ENCODE peak calls at places on chromosomes 12 and 14, in five cellular contexts. V is AG09319, R is cardiac fibroblast, C is non-pigmented ciliary epithelial cell, P is kidney glomerular epithelial cell. X is an unnamed sample.

GRCh38 chr12:2212971-2213869 is 160.4 kb downstream of the CACNA1C start:
- DNase-seq in V (no peak), R (no peak), C (no peak), P (peak; percentile 31), X (no peak)

GRCh38 chr12:11998944-11999315 is 71.8 kb upstream of the BCL2L14 start:
- DNase-seq in V (no peak), R (peak; percentile 23), C (no peak), P (no peak), X (no peak)

GRCh38 chr12:54980341-54980740 is 4.2 kb downstream of the TESPA1 start:
- DNase-seq in V (no peak), R (no peak), C (no peak), P (no peak), X (no peak)

GRCh38 chr12:113092478-113093408 is 36.2 kb downstream of the DTX1 start:
- DNase-seq in V (no peak), R (peak; percentile 9), C (no peak), P (no peak), X (peak; percentile 16)

GRCh38 chr12:94140556-94140955 is 7.8 kb upstream of the PLXNC1 start:
- DNase-seq in V (no peak), R (peak; percentile 35), C (no peak), P (no peak), X (peak; percentile 34)

GRCh38 chr12:4891866-4892265 is 17.8 kb upstream of the KCNA1 start:
- DNase-seq in V (no peak), R (no peak), C (no peak), P (no peak), X (no peak)

GRCh38 chr12:57896139-57896436 is 45.3 kb upstream of the ATP23 start:
- DNase-seq in V (no peak), R (peak; percentile 33), C (no peak), P (no peak), X (no peak)

GRCh38 chr12:29429999-29430698 is 49.2 kb upstream of the ERGIC2 start:
- DNase-seq in V (no peak), R (no peak), C (no peak), P (no peak), X (peak; percentile 65)

GRCh38 chr12:72586456-72586855 is 314.3 kb downstream of the TRHDE start:
- DNase-seq in V (no peak), R (no peak), C (no peak), P (no peak), X (no peak)

GRCh38 chr14:61574514-61574807 is 120.9 kb upstream of the HIF1A start:
- DNase-seq in V (no peak), R (no peak), C (no peak), P (no peak), X (no peak)

GRCh38 chr12:57603323-57603722 is 1.3 kb upstream of the DTX3 start:
- DNase-seq in V (no peak), R (no peak), C (no peak), P (no peak), X (no peak)

GRCh38 chr14:49768301-49769121 is 558 bp downstream of the KLHDC2 start:
- DNase-seq in V (no peak), R (peak; percentile 73), C (no peak), P (peak; percentile 31), X (peak; percentile 68)

GRCh38 chr12:52168019-52168717 is 23.6 kb downstream of the KRT80 start:
- DNase-seq in V (no peak), R (peak; percentile 83), C (no peak), P (peak; percentile 6), X (peak; percentile 75)

GRCh38 chr14:61598980-61599379 is 96.3 kb upstream of the HIF1A start:
- DNase-seq in V (no peak), R (no peak), C (no peak), P (no peak), X (no peak)

GRCh38 chr12:50132505-50133135 is 20.6 kb downstream of the COX14 start:
- DNase-seq in V (peak; percentile 19), R (peak; percentile 78), C (no peak), P (peak; percentile 26), X (peak; percentile 62)

GRCh38 chr12:54304187-54304810 is 3.5 kb upstream of the NFE2 start:
- DNase-seq in V (no peak), R (peak; percentile 72), C (no peak), P (no peak), X (peak; percentile 95)

GRCh38 chr12:45234134-45234865 is 18.4 kb downstream of the ANO6 start:
- DNase-seq in V (peak; percentile 93), R (peak; percentile 97), C (peak; percentile 96), P (peak; percentile 90), X (peak; percentile 96)

GRCh38 chr12:89281534-89281857 is 70.8 kb downstream of the DUSP6 start:
- DNase-seq in V (no peak), R (no peak), C (no peak), P (no peak), X (no peak)

GRCh38 chr12:27868165-27868564 is 88.1 kb upstream of the MANSC4 start:
- DNase-seq in V (peak; percentile 30), R (peak; percentile 78), C (peak; percentile 71), P (no peak), X (peak; percentile 74)

GRCh38 chr12:93317227-93317626 is 60.5 kb upstream of the NUDT4 start:
- DNase-seq in V (no peak), R (no peak), C (no peak), P (peak; percentile 26), X (no peak)

GRCh38 chr12:6540181-6540877 is 6.0 kb downstream of the GAPDH start:
- DNase-seq in V (peak; percentile 87), R (peak; percentile 97), C (no peak), P (peak; percentile 80), X (peak; percentile 97)

GRCh38 chr12:48510111-48510510 is 15.3 kb upstream of the OR8S1 start:
- DNase-seq in V (no peak), R (no peak), C (no peak), P (no peak), X (no peak)

GRCh38 chr14:61350427-61350826 is 29.0 kb downstream of the PRKCH start:
- DNase-seq in V (no peak), R (no peak), C (no peak), P (no peak), X (no peak)

GRCh38 chr12:52871291-52871961 is 22.6 kb upstream of the KRT78 start:
- DNase-seq in V (peak; percentile 45), R (peak; percentile 89), C (no peak), P (peak; percentile 78), X (peak; percentile 98)

GRCh38 chr12:96131230-96131788 is 62.9 kb upstream of the ELK3 start:
- DNase-seq in V (no peak), R (no peak), C (no peak), P (no peak), X (no peak)

GRCh38 chr14:71331393-71331792 is 424.1 kb downstream of the PCNX1 start:
- DNase-seq in V (no peak), R (no peak), C (no peak), P (no peak), X (no peak)

GRCh38 chr12:26179829-26180228 is 15.5 kb upstream of the SSPN start:
- DNase-seq in V (no peak), R (no peak), C (no peak), P (no peak), X (no peak)

GRCh38 chr14:90455100-90455571 is 58.3 kb downstream of the CALM1 start:
- DNase-seq in V (no peak), R (no peak), C (no peak), P (no peak), X (no peak)

GRCh38 chr12:62827042-62827441 is 107.9 kb downstream of the PPM1H start:
- DNase-seq in V (no peak), R (no peak), C (no peak), P (no peak), X (no peak)

GRCh38 chr12:33813536-33813935 is 208.8 kb upstream of the ALG10 start:
- DNase-seq in V (no peak), R (no peak), C (no peak), P (no peak), X (no peak)

GRCh38 chr12:80620281-80620680 is 87.2 kb upstream of the MYF6 start:
- DNase-seq in V (no peak), R (no peak), C (no peak), P (no peak), X (no peak)

GRCh38 chr12:21774358-21775129 is at the start of gene KCNJ8:
- DNase-seq in V (no peak), R (peak; percentile 52), C (no peak), P (no peak), X (no peak)

GRCh38 chr14:56650075-56650474 is 70.5 kb downstream of the TMEM260 start:
- DNase-seq in V (no peak), R (no peak), C (no peak), P (no peak), X (no peak)

GRCh38 chr12:111992464-111992863 is 20.5 kb downstream of the TMEM116 start:
- DNase-seq in V (no peak), R (no peak), C (no peak), P (no peak), X (no peak)

GRCh38 chr12:50088577-50089335 is 3.6 kb downstream of the SMARCD1 start:
- DNase-seq in V (no peak), R (peak; percentile 66), C (no peak), P (peak; percentile 39), X (peak; percentile 73)

GRCh38 chr12:68148261-68148951 is 11.1 kb downstream of the IFNG start:
- DNase-seq in V (no peak), R (no peak), C (no peak), P (no peak), X (no peak)